ENCODE peak calls at places on chromosome 13, in nine cellular contexts. One of them, this sample, is unnamed.
A peak's percentile ranks its signal among the peaks of the same experiment; 100 is the strongest.

GRCh38 chr13:112134150-112135075 is 67.5 kb downstream of the SOX1 start:
- DNase-seq in CD8-positive, alpha-beta memory T cell: no peak
- DNase-seq in AG10803: no peak
- DNase-seq in Ammon's horn: no peak
- DNase-seq in RCC 7860: no peak
- DNase-seq in stomach: peak; percentile 19
- DNase-seq in ELR: no peak
- DNase-seq in T-helper 2 cell: no peak
- DNase-seq in choroid plexus epithelial cell: no peak
- DNase-seq in this sample: no peak

GRCh38 chr13:24075137-24075975 is 85.2 kb upstream of the SPATA13 start:
- DNase-seq in stomach: no peak
- DNase-seq in T-helper 2 cell: no peak
- DNase-seq in Ammon's horn: no peak
- DNase-seq in ELR: no peak
- DNase-seq in AG10803: no peak
- DNase-seq in choroid plexus epithelial cell: no peak
- DNase-seq in RCC 7860: no peak
- DNase-seq in CD8-positive, alpha-beta memory T cell: no peak
- DNase-seq in this sample: no peak

GRCh38 chr13:106755542-106755941 is 187.6 kb upstream of the ARGLU1 start:
- DNase-seq in T-helper 2 cell: no peak
- DNase-seq in RCC 7860: peak; percentile 8
- DNase-seq in ELR: no peak
- DNase-seq in stomach: no peak
- DNase-seq in CD8-positive, alpha-beta memory T cell: no peak
- DNase-seq in Ammon's horn: no peak
- DNase-seq in choroid plexus epithelial cell: no peak
- DNase-seq in AG10803: no peak
- DNase-seq in this sample: no peak

GRCh38 chr13:112968910-112969691 is at the start of gene MCF2L:
- DNase-seq in ELR: peak; percentile 32
- DNase-seq in Ammon's horn: peak; percentile 76
- DNase-seq in choroid plexus epithelial cell: peak; percentile 60
- DNase-seq in AG10803: peak; percentile 20
- DNase-seq in stomach: peak; percentile 56
- DNase-seq in RCC 7860: no peak
- DNase-seq in CD8-positive, alpha-beta memory T cell: peak; percentile 59
- DNase-seq in T-helper 2 cell: peak; percentile 73
- DNase-seq in this sample: peak; percentile 3

GRCh38 chr13:98570929-98571372 is 6.0 kb downstream of the STK24 start:
- DNase-seq in stomach: peak; percentile 43
- DNase-seq in Ammon's horn: peak; percentile 56
- DNase-seq in AG10803: no peak
- DNase-seq in choroid plexus epithelial cell: peak; percentile 35
- DNase-seq in CD8-positive, alpha-beta memory T cell: peak; percentile 25
- DNase-seq in T-helper 2 cell: peak; percentile 39
- DNase-seq in RCC 7860: peak; percentile 84
- DNase-seq in ELR: peak; percentile 61
- DNase-seq in this sample: peak; percentile 93

GRCh38 chr13:97307882-97308624 is 85.9 kb downstream of the MBNL2 start:
- DNase-seq in AG10803: peak; percentile 82
- DNase-seq in stomach: no peak
- DNase-seq in choroid plexus epithelial cell: peak; percentile 35
- DNase-seq in ELR: peak; percentile 85
- DNase-seq in RCC 7860: peak; percentile 68
- DNase-seq in Ammon's horn: peak; percentile 84
- DNase-seq in T-helper 2 cell: no peak
- DNase-seq in CD8-positive, alpha-beta memory T cell: no peak
- DNase-seq in this sample: no peak

GRCh38 chr13:48977973-48978372 is 2.3 kb downstream of the FNDC3A start:
- DNase-seq in AG10803: peak; percentile 36
- DNase-seq in CD8-positive, alpha-beta memory T cell: no peak
- DNase-seq in stomach: no peak
- DNase-seq in ELR: peak; percentile 82
- DNase-seq in choroid plexus epithelial cell: peak; percentile 16
- DNase-seq in RCC 7860: no peak
- DNase-seq in T-helper 2 cell: no peak
- DNase-seq in Ammon's horn: no peak
- DNase-seq in this sample: peak; percentile 7

GRCh38 chr13:112838038-112838965 is 130.7 kb upstream of the MCF2L start:
- DNase-seq in ELR: no peak
- DNase-seq in Ammon's horn: no peak
- DNase-seq in choroid plexus epithelial cell: no peak
- DNase-seq in stomach: no peak
- DNase-seq in CD8-positive, alpha-beta memory T cell: no peak
- DNase-seq in T-helper 2 cell: no peak
- DNase-seq in RCC 7860: no peak
- DNase-seq in AG10803: no peak
- DNase-seq in this sample: no peak

GRCh38 chr13:114088863-114089262 is 43.6 kb downstream of the RASA3 start:
- DNase-seq in AG10803: no peak
- DNase-seq in CD8-positive, alpha-beta memory T cell: no peak
- DNase-seq in ELR: no peak
- DNase-seq in RCC 7860: no peak
- DNase-seq in T-helper 2 cell: no peak
- DNase-seq in Ammon's horn: no peak
- DNase-seq in choroid plexus epithelial cell: no peak
- DNase-seq in stomach: no peak
- DNase-seq in this sample: no peak

GRCh38 chr13:75512253-75512652 is 25.4 kb downstream of the COMMD6 start:
- DNase-seq in AG10803: peak; percentile 33
- DNase-seq in choroid plexus epithelial cell: no peak
- DNase-seq in RCC 7860: no peak
- DNase-seq in T-helper 2 cell: no peak
- DNase-seq in stomach: no peak
- DNase-seq in ELR: no peak
- DNase-seq in Ammon's horn: peak; percentile 13
- DNase-seq in CD8-positive, alpha-beta memory T cell: no peak
- DNase-seq in this sample: peak; percentile 74

GRCh38 chr13:99384468-99384867 is 77.3 kb upstream of the GPR183 start:
- DNase-seq in T-helper 2 cell: peak; percentile 41
- DNase-seq in stomach: no peak
- DNase-seq in ELR: no peak
- DNase-seq in Ammon's horn: peak; percentile 56
- DNase-seq in AG10803: no peak
- DNase-seq in CD8-positive, alpha-beta memory T cell: no peak
- DNase-seq in RCC 7860: no peak
- DNase-seq in choroid plexus epithelial cell: no peak
- DNase-seq in this sample: no peak